ENCODE peak calls at places on chromosomes 11 and 22, in four cellular contexts. One of them, this sample, is unnamed.

GRCh38 chr11:31355131-31355530 is 14.4 kb downstream of the DCDC1 start:
- DNase-seq in right lobe of liver: no peak
- DNase-seq in testis: no peak
- DNase-seq in heart left ventricle: no peak
- DNase-seq in this sample: no peak

GRCh38 chr11:64249563-64250405 is 1.5 kb upstream of the PLCB3 start:
- DNase-seq in heart left ventricle: no peak
- DNase-seq in right lobe of liver: no peak
- DNase-seq in testis: no peak
- DNase-seq in this sample: no peak

GRCh38 chr22:22941831-22942510 is 54.4 kb downstream of the IGLL5 start:
- DNase-seq in heart left ventricle: no peak
- DNase-seq in right lobe of liver: peak; percentile 45
- DNase-seq in testis: peak; percentile 6
- DNase-seq in this sample: no peak

GRCh38 chr11:8671242-8671641 is 11.2 kb downstream of the TRIM66 start:
- DNase-seq in right lobe of liver: no peak
- DNase-seq in testis: peak; percentile 50
- DNase-seq in heart left ventricle: peak; percentile 73
- DNase-seq in this sample: peak; percentile 68

GRCh38 chr11:31768744-31769143 is 42.4 kb downstream of the PAX6 start:
- DNase-seq in heart left ventricle: no peak
- DNase-seq in testis: no peak
- DNase-seq in right lobe of liver: no peak
- DNase-seq in this sample: no peak

GRCh38 chr22:34960005-34960404 is 106.0 kb upstream of the ISX start:
- DNase-seq in testis: no peak
- DNase-seq in right lobe of liver: no peak
- DNase-seq in heart left ventricle: no peak
- DNase-seq in this sample: no peak

GRCh38 chr11:77067776-77068460 is 1.1 kb downstream of the CAPN5 start:
- DNase-seq in heart left ventricle: no peak
- DNase-seq in right lobe of liver: no peak
- DNase-seq in testis: no peak
- DNase-seq in this sample: no peak

GRCh38 chr22:49099089-49099488 is 728.6 kb downstream of the BRD1 start:
- DNase-seq in right lobe of liver: peak; percentile 37
- DNase-seq in testis: no peak
- DNase-seq in heart left ventricle: no peak
- DNase-seq in this sample: no peak

GRCh38 chr11:56345739-56346138 is at the start of gene OR8K1:
- DNase-seq in right lobe of liver: no peak
- DNase-seq in heart left ventricle: no peak
- DNase-seq in testis: no peak
- DNase-seq in this sample: no peak

GRCh38 chr22:44550666-44551491 is 52.8 kb upstream of the RTL6 start:
- DNase-seq in testis: peak; percentile 71
- DNase-seq in heart left ventricle: peak; percentile 43
- DNase-seq in right lobe of liver: peak; percentile 67
- DNase-seq in this sample: peak; percentile 82

GRCh38 chr11:898160-898517 is 12.5 kb downstream of the CHID1 start:
- DNase-seq in right lobe of liver: no peak
- DNase-seq in heart left ventricle: no peak
- DNase-seq in testis: peak; percentile 49
- DNase-seq in this sample: no peak

GRCh38 chr11:33411751-33412150 is 154.6 kb downstream of the HIPK3 start:
- DNase-seq in right lobe of liver: no peak
- DNase-seq in testis: no peak
- DNase-seq in heart left ventricle: no peak
- DNase-seq in this sample: no peak

GRCh38 chr11:120492486-120492885 is 19.1 kb upstream of the GRIK4 start:
- DNase-seq in testis: no peak
- DNase-seq in heart left ventricle: no peak
- DNase-seq in right lobe of liver: no peak
- DNase-seq in this sample: no peak

GRCh38 chr11:117828641-117829368 is 4.3 kb upstream of the FXYD2 start:
- DNase-seq in right lobe of liver: no peak
- DNase-seq in testis: peak; percentile 20
- DNase-seq in heart left ventricle: peak; percentile 48
- DNase-seq in this sample: peak; percentile 48

GRCh38 chr22:32847067-32847491 is 45.6 kb downstream of the TIMP3 start:
- DNase-seq in right lobe of liver: no peak
- DNase-seq in heart left ventricle: peak; percentile 36
- DNase-seq in testis: peak; percentile 33
- DNase-seq in this sample: peak; percentile 66

GRCh38 chr11:116420770-116421528 is 351.8 kb downstream of the BUD13 start:
- DNase-seq in heart left ventricle: no peak
- DNase-seq in testis: peak; percentile 59
- DNase-seq in right lobe of liver: no peak
- DNase-seq in this sample: no peak

GRCh38 chr11:1073851-1074243 is 827 bp upstream of the MUC2 start:
- DNase-seq in right lobe of liver: no peak
- DNase-seq in heart left ventricle: no peak
- DNase-seq in testis: no peak
- DNase-seq in this sample: peak; percentile 6

GRCh38 chr22:17159504-17159951 is 451 bp upstream of the HDHD5 start:
- DNase-seq in testis: peak; percentile 71
- DNase-seq in heart left ventricle: peak; percentile 52
- DNase-seq in right lobe of liver: peak; percentile 71
- DNase-seq in this sample: no peak

GRCh38 chr22:18068381-18068988 is 9.3 kb upstream of the PEX26 start:
- DNase-seq in right lobe of liver: peak; percentile 15
- DNase-seq in testis: no peak
- DNase-seq in heart left ventricle: peak; percentile 49
- DNase-seq in this sample: peak; percentile 46

GRCh38 chr11:6557761-6558674 is 45.4 kb downstream of the RRP8 start:
- DNase-seq in heart left ventricle: peak; percentile 59
- DNase-seq in testis: no peak
- DNase-seq in right lobe of liver: no peak
- DNase-seq in this sample: no peak

GRCh38 chr22:44622147-44622427 is 79.9 kb upstream of the PRR5 start:
- DNase-seq in right lobe of liver: no peak
- DNase-seq in testis: peak; percentile 61
- DNase-seq in heart left ventricle: no peak
- DNase-seq in this sample: no peak

GRCh38 chr11:121696177-121696863 is 243.6 kb upstream of the SORL1-AS1 start:
- DNase-seq in right lobe of liver: no peak
- DNase-seq in testis: peak; percentile 25
- DNase-seq in heart left ventricle: peak; percentile 39
- DNase-seq in this sample: no peak

GRCh38 chr11:130322126-130322525 is 7.4 kb upstream of the ZBTB44 start:
- DNase-seq in heart left ventricle: no peak
- DNase-seq in right lobe of liver: no peak
- DNase-seq in testis: no peak
- DNase-seq in this sample: no peak

GRCh38 chr11:113874920-113875413 is 405 bp downstream of the USP28 start:
- DNase-seq in heart left ventricle: no peak
- DNase-seq in right lobe of liver: no peak
- DNase-seq in testis: no peak
- DNase-seq in this sample: no peak

GRCh38 chr11:67085617-67086016 is 29.0 kb downstream of the RHOD start:
- DNase-seq in right lobe of liver: no peak
- DNase-seq in heart left ventricle: no peak
- DNase-seq in testis: no peak
- DNase-seq in this sample: no peak

GRCh38 chr11:82775218-82775617 is 41.6 kb upstream of the FAM181B start:
- DNase-seq in testis: no peak
- DNase-seq in heart left ventricle: no peak
- DNase-seq in right lobe of liver: no peak
- DNase-seq in this sample: no peak

GRCh38 chr11:111777094-111778046 is 11.2 kb upstream of the PPP2R1B start:
- DNase-seq in testis: peak; percentile 30
- DNase-seq in heart left ventricle: no peak
- DNase-seq in right lobe of liver: no peak
- DNase-seq in this sample: no peak

GRCh38 chr11:115720537-115721308 is 216.5 kb upstream of the CADM1 start:
- DNase-seq in heart left ventricle: no peak
- DNase-seq in right lobe of liver: no peak
- DNase-seq in testis: no peak
- DNase-seq in this sample: no peak

GRCh38 chr11:9092846-9093778 is 1.7 kb upstream of the SCUBE2 start:
- DNase-seq in right lobe of liver: no peak
- DNase-seq in heart left ventricle: no peak
- DNase-seq in testis: no peak
- DNase-seq in this sample: no peak

GRCh38 chr22:17348464-17349103 is 20.7 kb upstream of the CECR2 start:
- DNase-seq in right lobe of liver: no peak
- DNase-seq in testis: no peak
- DNase-seq in heart left ventricle: no peak
- DNase-seq in this sample: no peak

GRCh38 chr11:112044961-112045360 is 19.8 kb downstream of the DLAT start:
- DNase-seq in right lobe of liver: no peak
- DNase-seq in heart left ventricle: no peak
- DNase-seq in testis: no peak
- DNase-seq in this sample: no peak

GRCh38 chr11:2444301-2445106 is at the start of the genes KCNQ1 and TRPM5:
- DNase-seq in testis: peak; percentile 70
- DNase-seq in right lobe of liver: peak; percentile 67
- DNase-seq in heart left ventricle: peak; percentile 64
- DNase-seq in this sample: no peak

GRCh38 chr22:30435674-30436126 is 10.1 kb downstream of the MTFP1 start:
- DNase-seq in testis: no peak
- DNase-seq in heart left ventricle: peak; percentile 60
- DNase-seq in right lobe of liver: peak; percentile 69
- DNase-seq in this sample: peak; percentile 24

GRCh38 chr22:41147722-41148121 is 55.3 kb downstream of the EP300 start:
- DNase-seq in right lobe of liver: no peak
- DNase-seq in heart left ventricle: no peak
- DNase-seq in testis: no peak
- DNase-seq in this sample: no peak

GRCh38 chr22:41146573-41146972 is 54.2 kb downstream of the EP300 start:
- DNase-seq in testis: no peak
- DNase-seq in right lobe of liver: no peak
- DNase-seq in heart left ventricle: no peak
- DNase-seq in this sample: peak; percentile 22
- H3K36me3 ChIP-seq in testis: peaks cover 5% of the 10 kb centered on the region
- H3K36me3 ChIP-seq in right lobe of liver: peaks cover 97% of the 10 kb centered on the region
- H3K36me3 ChIP-seq in heart left ventricle: peaks cover 100% of the 10 kb centered on the region
- H3K36me3 ChIP-seq in this sample: no peaks in the 10 kb centered on the region

DNA sequence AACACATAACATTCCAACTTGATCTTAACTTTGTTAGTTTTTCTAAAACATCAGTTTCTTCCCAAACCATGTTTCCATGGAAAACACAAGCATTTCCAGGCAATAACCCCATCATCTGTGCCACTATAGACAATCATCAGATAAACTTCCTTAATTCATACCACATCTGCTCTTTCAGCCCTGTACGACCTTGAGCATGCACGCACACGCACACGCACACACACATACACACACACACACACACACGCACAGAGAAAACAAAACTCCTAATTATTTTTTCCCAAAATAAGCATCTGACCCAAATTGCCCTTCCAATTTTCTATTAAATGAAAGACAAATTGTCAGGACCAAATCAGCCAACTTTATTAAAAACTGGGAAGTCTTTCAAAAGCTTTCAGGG is 14.8 kb downstream of the ADM start:
- DNase-seq in heart left ventricle: no peak
- DNase-seq in testis: no peak
- DNase-seq in right lobe of liver: no peak
- DNase-seq in this sample: no peak
- H3K4me3 ChIP-seq in heart left ventricle: no peak overlapping the region
- H3K4me3 ChIP-seq in testis: no peak overlapping the region
- H3K4me3 ChIP-seq in right lobe of liver: no peak overlapping the region
- H3K4me3 ChIP-seq in this sample: no peak overlapping the region

GRCh38 chr11:28104984-28105383 is 3.0 kb downstream of the KIF18A start:
- DNase-seq in heart left ventricle: no peak
- DNase-seq in testis: no peak
- DNase-seq in right lobe of liver: no peak
- DNase-seq in this sample: no peak

GRCh38 chr11:28107331-28107725 is 628 bp downstream of the KIF18A start:
- DNase-seq in heart left ventricle: no peak
- DNase-seq in right lobe of liver: no peak
- DNase-seq in testis: no peak
- DNase-seq in this sample: no peak

GRCh38 chr11:28107726-28108618 is at the start of the genes KIF18A and METTL15:
- DNase-seq in testis: peak; percentile 100
- DNase-seq in right lobe of liver: peak; percentile 100
- DNase-seq in heart left ventricle: peak; percentile 100
- DNase-seq in this sample: peak; percentile 99

GRCh38 chr11:28105869-28106268 is 2.1 kb downstream of the KIF18A start:
- DNase-seq in heart left ventricle: no peak
- DNase-seq in right lobe of liver: no peak
- DNase-seq in testis: no peak
- DNase-seq in this sample: no peak

GRCh38 chr11:28106351-28107043 is 1.5 kb downstream of the KIF18A start:
- DNase-seq in testis: no peak
- DNase-seq in heart left ventricle: no peak
- DNase-seq in right lobe of liver: no peak
- DNase-seq in this sample: no peak
- TF ChIP-seq POLR2A in testis: no peak
- TF ChIP-seq POLR2A in heart left ventricle: no peak
- TF ChIP-seq POLR2A in right lobe of liver: no peak
- TF ChIP-seq POLR2A in this sample: no peak

DNA sequence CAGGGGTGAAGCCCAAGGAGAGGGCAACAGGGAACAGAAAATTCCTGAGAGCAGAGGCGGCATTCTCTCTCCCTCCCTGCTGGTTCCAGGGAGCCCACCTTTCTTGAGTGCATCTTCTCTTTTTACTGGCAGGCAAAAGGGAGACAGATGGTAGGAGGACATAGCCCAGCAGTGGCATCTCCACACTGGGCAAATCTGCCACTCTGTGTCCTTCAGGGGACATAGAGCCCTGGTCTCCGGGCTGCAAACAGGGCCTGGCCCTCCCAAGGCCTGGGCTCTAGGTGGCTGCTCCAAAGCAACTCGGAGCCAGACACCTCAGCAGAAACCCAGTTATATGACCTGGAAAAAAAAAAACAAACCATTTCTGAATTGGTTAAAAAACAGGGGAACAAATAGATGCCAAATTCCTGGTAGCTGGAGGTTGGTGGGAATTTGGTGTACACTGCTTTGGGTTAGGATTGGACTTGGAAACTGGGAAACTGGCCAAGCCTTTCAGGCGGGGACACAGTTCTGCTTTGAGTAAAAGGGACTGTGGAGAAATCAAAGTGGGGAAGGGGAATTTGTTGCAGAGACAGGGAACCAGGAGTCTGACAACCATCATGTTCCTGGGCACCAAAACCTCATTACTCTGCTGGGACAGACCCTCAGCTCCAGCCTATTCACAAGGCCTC is 23.6 kb upstream of the DKK3 start:
- DNase-seq in testis: no peak
- DNase-seq in right lobe of liver: no peak
- DNase-seq in heart left ventricle: no peak
- DNase-seq in this sample: no peak
- H3K36me3 ChIP-seq in testis: no peaks in the 10 kb centered on the region
- H3K36me3 ChIP-seq in right lobe of liver: no peaks in the 10 kb centered on the region
- H3K36me3 ChIP-seq in heart left ventricle: no peaks in the 10 kb centered on the region
- H3K36me3 ChIP-seq in this sample: no peaks in the 10 kb centered on the region

GRCh38 chr11:73956876-73957653 is 6.2 kb downstream of the DNAJB13 start:
- DNase-seq in right lobe of liver: peak; percentile 28
- DNase-seq in testis: no peak
- DNase-seq in heart left ventricle: no peak
- DNase-seq in this sample: no peak
- H3K4me3 ChIP-seq in right lobe of liver: no peak overlapping the region
- H3K4me3 ChIP-seq in testis: no peak overlapping the region
- H3K4me3 ChIP-seq in heart left ventricle: no peak overlapping the region
- H3K4me3 ChIP-seq in this sample: no peak overlapping the region